ENCODE peak calls at places on chromosomes 13 and 19, in nine cellular contexts. One of them, this sample, is unnamed.
A peak's percentile ranks its signal among the peaks of the same experiment; 100 is the strongest.

GRCh38 chr13:100594731-100595130 is 6.1 kb upstream of the GGACT start:
- DNase-seq in right lobe of liver: no peak
- DNase-seq in upper lobe of right lung: no peak
- DNase-seq in CD8-positive, alpha-beta memory T cell: no peak
- DNase-seq in adrenal gland: peak; percentile 26
- DNase-seq in neural progenitor cell: peak; percentile 63
- DNase-seq in CD4-positive, CD25-positive, alpha-beta regulatory T cell: no peak
- DNase-seq in Peyer's patch: no peak
- DNase-seq in ovary: no peak
- DNase-seq in this sample: peak; percentile 38

GRCh38 chr13:97387487-97388353 is 46.2 kb upstream of the RAP2A start:
- DNase-seq in right lobe of liver: no peak
- DNase-seq in upper lobe of right lung: no peak
- DNase-seq in CD8-positive, alpha-beta memory T cell: no peak
- DNase-seq in adrenal gland: no peak
- DNase-seq in neural progenitor cell: no peak
- DNase-seq in CD4-positive, CD25-positive, alpha-beta regulatory T cell: no peak
- DNase-seq in Peyer's patch: no peak
- DNase-seq in ovary: no peak
- DNase-seq in this sample: no peak

GRCh38 chr19:7763696-7764095 is 653 bp downstream of the CLEC4M start:
- DNase-seq in right lobe of liver: no peak
- DNase-seq in upper lobe of right lung: no peak
- DNase-seq in CD8-positive, alpha-beta memory T cell: no peak
- DNase-seq in adrenal gland: no peak
- DNase-seq in neural progenitor cell: no peak
- DNase-seq in CD4-positive, CD25-positive, alpha-beta regulatory T cell: no peak
- DNase-seq in Peyer's patch: no peak
- DNase-seq in ovary: no peak
- DNase-seq in this sample: no peak

GRCh38 chr13:91292630-91293221 is 54.8 kb upstream of the MIR17HG start:
- DNase-seq in right lobe of liver: no peak
- DNase-seq in upper lobe of right lung: no peak
- DNase-seq in CD8-positive, alpha-beta memory T cell: no peak
- DNase-seq in adrenal gland: no peak
- DNase-seq in neural progenitor cell: peak; percentile 62
- DNase-seq in CD4-positive, CD25-positive, alpha-beta regulatory T cell: no peak
- DNase-seq in Peyer's patch: no peak
- DNase-seq in ovary: no peak
- DNase-seq in this sample: no peak

GRCh38 chr19:5016268-5016667 is 47.4 kb downstream of the KDM4B start:
- DNase-seq in right lobe of liver: no peak
- DNase-seq in upper lobe of right lung: no peak
- DNase-seq in CD8-positive, alpha-beta memory T cell: no peak
- DNase-seq in adrenal gland: no peak
- DNase-seq in neural progenitor cell: no peak
- DNase-seq in CD4-positive, CD25-positive, alpha-beta regulatory T cell: no peak
- DNase-seq in Peyer's patch: no peak
- DNase-seq in ovary: no peak
- DNase-seq in this sample: no peak

GRCh38 chr19:49676136-49676689 is 858 bp upstream of the PRMT1 start:
- DNase-seq in right lobe of liver: peak; percentile 83
- DNase-seq in upper lobe of right lung: peak; percentile 90
- DNase-seq in CD8-positive, alpha-beta memory T cell: no peak
- DNase-seq in adrenal gland: peak; percentile 92
- DNase-seq in neural progenitor cell: peak; percentile 96
- DNase-seq in CD4-positive, CD25-positive, alpha-beta regulatory T cell: no peak
- DNase-seq in Peyer's patch: peak; percentile 81
- DNase-seq in ovary: peak; percentile 89
- DNase-seq in this sample: peak; percentile 90

GRCh38 chr19:41548954-41549688 is 26.8 kb upstream of the CEACAM21 start:
- DNase-seq in right lobe of liver: no peak
- DNase-seq in upper lobe of right lung: no peak
- DNase-seq in CD8-positive, alpha-beta memory T cell: peak; percentile 78
- DNase-seq in adrenal gland: no peak
- DNase-seq in neural progenitor cell: peak; percentile 48
- DNase-seq in CD4-positive, CD25-positive, alpha-beta regulatory T cell: peak; percentile 91
- DNase-seq in Peyer's patch: peak; percentile 88
- DNase-seq in ovary: no peak
- DNase-seq in this sample: no peak

GRCh38 chr19:54035215-54036178 is 28.2 kb downstream of the VSTM1 start:
- DNase-seq in right lobe of liver: no peak
- DNase-seq in upper lobe of right lung: no peak
- DNase-seq in CD8-positive, alpha-beta memory T cell: no peak
- DNase-seq in adrenal gland: no peak
- DNase-seq in neural progenitor cell: peak; percentile 75
- DNase-seq in CD4-positive, CD25-positive, alpha-beta regulatory T cell: no peak
- DNase-seq in Peyer's patch: no peak
- DNase-seq in ovary: no peak
- DNase-seq in this sample: no peak

GRCh38 chr13:43005460-43006236 is 13.6 kb upstream of the EPSTI1 start:
- DNase-seq in right lobe of liver: no peak
- DNase-seq in upper lobe of right lung: no peak
- DNase-seq in CD8-positive, alpha-beta memory T cell: no peak
- DNase-seq in adrenal gland: no peak
- DNase-seq in neural progenitor cell: no peak
- DNase-seq in CD4-positive, CD25-positive, alpha-beta regulatory T cell: no peak
- DNase-seq in Peyer's patch: no peak
- DNase-seq in ovary: no peak
- DNase-seq in this sample: no peak

GRCh38 chr13:26562538-26562890 is 5.0 kb downstream of the WASF3 start:
- DNase-seq in right lobe of liver: no peak
- DNase-seq in upper lobe of right lung: no peak
- DNase-seq in CD8-positive, alpha-beta memory T cell: no peak
- DNase-seq in adrenal gland: no peak
- DNase-seq in neural progenitor cell: no peak
- DNase-seq in CD4-positive, CD25-positive, alpha-beta regulatory T cell: no peak
- DNase-seq in Peyer's patch: no peak
- DNase-seq in ovary: no peak
- DNase-seq in this sample: no peak

GRCh38 chr13:41827507-41828213 is 133.2 kb downstream of the VWA8 start:
- DNase-seq in right lobe of liver: no peak
- DNase-seq in upper lobe of right lung: no peak
- DNase-seq in CD8-positive, alpha-beta memory T cell: no peak
- DNase-seq in adrenal gland: peak; percentile 65
- DNase-seq in neural progenitor cell: no peak
- DNase-seq in CD4-positive, CD25-positive, alpha-beta regulatory T cell: no peak
- DNase-seq in Peyer's patch: no peak
- DNase-seq in ovary: no peak
- DNase-seq in this sample: no peak

GRCh38 chr19:35911790-35912189 is 3.7 kb upstream of the TYROBP start:
- DNase-seq in right lobe of liver: peak; percentile 80
- DNase-seq in upper lobe of right lung: peak; percentile 72
- DNase-seq in CD8-positive, alpha-beta memory T cell: no peak
- DNase-seq in adrenal gland: no peak
- DNase-seq in neural progenitor cell: no peak
- DNase-seq in CD4-positive, CD25-positive, alpha-beta regulatory T cell: no peak
- DNase-seq in Peyer's patch: no peak
- DNase-seq in ovary: no peak
- DNase-seq in this sample: no peak

GRCh38 chr13:43229506-43229905 is 206.1 kb downstream of the DNAJC15 start:
- DNase-seq in right lobe of liver: no peak
- DNase-seq in upper lobe of right lung: no peak
- DNase-seq in CD8-positive, alpha-beta memory T cell: no peak
- DNase-seq in adrenal gland: no peak
- DNase-seq in neural progenitor cell: no peak
- DNase-seq in CD4-positive, CD25-positive, alpha-beta regulatory T cell: no peak
- DNase-seq in Peyer's patch: no peak
- DNase-seq in ovary: no peak
- DNase-seq in this sample: no peak

GRCh38 chr19:48487544-48487943 is 18.4 kb downstream of the CYTH2 start:
- DNase-seq in right lobe of liver: no peak
- DNase-seq in upper lobe of right lung: no peak
- DNase-seq in CD8-positive, alpha-beta memory T cell: no peak
- DNase-seq in adrenal gland: no peak
- DNase-seq in neural progenitor cell: no peak
- DNase-seq in CD4-positive, CD25-positive, alpha-beta regulatory T cell: no peak
- DNase-seq in Peyer's patch: no peak
- DNase-seq in ovary: no peak
- DNase-seq in this sample: no peak

DNA sequence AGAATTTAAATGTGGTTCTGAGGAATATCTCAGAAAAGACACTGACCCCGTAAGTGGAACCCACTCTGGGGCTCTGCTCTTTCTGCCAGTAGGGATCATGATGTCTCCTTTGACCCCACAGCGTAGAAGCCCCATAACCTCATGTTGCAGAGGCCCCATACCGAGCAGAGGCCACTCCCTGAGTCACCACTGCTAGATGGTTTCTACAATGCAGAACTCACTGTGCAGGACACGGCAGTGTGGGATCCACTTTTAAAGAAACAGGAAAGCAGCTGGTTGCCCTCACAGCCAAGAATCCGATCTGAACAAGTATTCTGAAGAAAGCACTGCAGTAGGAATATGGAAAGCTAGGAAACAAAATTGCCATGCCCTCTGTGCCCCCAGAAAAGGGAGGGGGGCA is 4.2 kb downstream of the SLC7A1 start:
- DNase-seq in right lobe of liver: no peak
- DNase-seq in upper lobe of right lung: no peak
- DNase-seq in CD8-positive, alpha-beta memory T cell: no peak
- DNase-seq in adrenal gland: no peak
- DNase-seq in neural progenitor cell: no peak
- DNase-seq in CD4-positive, CD25-positive, alpha-beta regulatory T cell: no peak
- DNase-seq in Peyer's patch: no peak
- DNase-seq in ovary: no peak
- DNase-seq in this sample: no peak
- H3K4me3 ChIP-seq in right lobe of liver: no peak overlapping the region
- H3K4me3 ChIP-seq in upper lobe of right lung: no peak overlapping the region
- H3K4me3 ChIP-seq in CD8-positive, alpha-beta memory T cell: no peak overlapping the region
- H3K4me3 ChIP-seq in adrenal gland: no peak overlapping the region
- H3K4me3 ChIP-seq in neural progenitor cell: no peak overlapping the region
- H3K4me3 ChIP-seq in CD4-positive, CD25-positive, alpha-beta regulatory T cell: no peak overlapping the region
- H3K4me3 ChIP-seq in Peyer's patch: no peak overlapping the region
- H3K4me3 ChIP-seq in ovary: no peak overlapping the region
- H3K4me3 ChIP-seq in this sample: no peak overlapping the region

GRCh38 chr19:16355293-16356043 is 30.8 kb downstream of the KLF2 start:
- DNase-seq in right lobe of liver: no peak
- DNase-seq in upper lobe of right lung: no peak
- DNase-seq in CD8-positive, alpha-beta memory T cell: no peak
- DNase-seq in adrenal gland: no peak
- DNase-seq in neural progenitor cell: no peak
- DNase-seq in CD4-positive, CD25-positive, alpha-beta regulatory T cell: peak; percentile 53
- DNase-seq in Peyer's patch: peak; percentile 44
- DNase-seq in ovary: peak; percentile 77
- DNase-seq in this sample: no peak
- H3K27ac ChIP-seq in right lobe of liver: no peak overlapping the region
- H3K27ac ChIP-seq in upper lobe of right lung: no peak overlapping the region
- H3K27ac ChIP-seq in CD8-positive, alpha-beta memory T cell: no peak overlapping the region
- H3K27ac ChIP-seq in adrenal gland: no peak overlapping the region
- H3K27ac ChIP-seq in neural progenitor cell: no peak overlapping the region
- H3K27ac ChIP-seq in CD4-positive, CD25-positive, alpha-beta regulatory T cell: no peak overlapping the region
- H3K27ac ChIP-seq in Peyer's patch: no peak overlapping the region
- H3K27ac ChIP-seq in ovary: no peak overlapping the region
- H3K27ac ChIP-seq in this sample: no peak overlapping the region

GRCh38 chr19:14375055-14375581 is 6.1 kb upstream of the ADGRE5 start:
- DNase-seq in right lobe of liver: peak; percentile 71
- DNase-seq in upper lobe of right lung: peak; percentile 83
- DNase-seq in CD8-positive, alpha-beta memory T cell: peak; percentile 92
- DNase-seq in adrenal gland: no peak
- DNase-seq in neural progenitor cell: no peak
- DNase-seq in CD4-positive, CD25-positive, alpha-beta regulatory T cell: peak; percentile 97
- DNase-seq in Peyer's patch: peak; percentile 91
- DNase-seq in ovary: no peak
- DNase-seq in this sample: no peak

GRCh38 chr19:14381689-14382474 is 638 bp downstream of the ADGRE5 start:
- DNase-seq in right lobe of liver: no peak
- DNase-seq in upper lobe of right lung: no peak
- DNase-seq in CD8-positive, alpha-beta memory T cell: peak; percentile 90
- DNase-seq in adrenal gland: no peak
- DNase-seq in neural progenitor cell: no peak
- DNase-seq in CD4-positive, CD25-positive, alpha-beta regulatory T cell: peak; percentile 88
- DNase-seq in Peyer's patch: peak; percentile 80
- DNase-seq in ovary: no peak
- DNase-seq in this sample: peak; percentile 85

GRCh38 chr19:14375582-14376291 is 5.5 kb upstream of the ADGRE5 start:
- DNase-seq in right lobe of liver: peak; percentile 64
- DNase-seq in upper lobe of right lung: no peak
- DNase-seq in CD8-positive, alpha-beta memory T cell: no peak
- DNase-seq in adrenal gland: no peak
- DNase-seq in neural progenitor cell: no peak
- DNase-seq in CD4-positive, CD25-positive, alpha-beta regulatory T cell: no peak
- DNase-seq in Peyer's patch: no peak
- DNase-seq in ovary: no peak
- DNase-seq in this sample: no peak

GRCh38 chr19:14383556-14383897 is 2.3 kb downstream of the ADGRE5 start:
- DNase-seq in right lobe of liver: no peak
- DNase-seq in upper lobe of right lung: no peak
- DNase-seq in CD8-positive, alpha-beta memory T cell: no peak
- DNase-seq in adrenal gland: no peak
- DNase-seq in neural progenitor cell: no peak
- DNase-seq in CD4-positive, CD25-positive, alpha-beta regulatory T cell: peak; percentile 27
- DNase-seq in Peyer's patch: no peak
- DNase-seq in ovary: no peak
- DNase-seq in this sample: peak; percentile 51

DNA sequence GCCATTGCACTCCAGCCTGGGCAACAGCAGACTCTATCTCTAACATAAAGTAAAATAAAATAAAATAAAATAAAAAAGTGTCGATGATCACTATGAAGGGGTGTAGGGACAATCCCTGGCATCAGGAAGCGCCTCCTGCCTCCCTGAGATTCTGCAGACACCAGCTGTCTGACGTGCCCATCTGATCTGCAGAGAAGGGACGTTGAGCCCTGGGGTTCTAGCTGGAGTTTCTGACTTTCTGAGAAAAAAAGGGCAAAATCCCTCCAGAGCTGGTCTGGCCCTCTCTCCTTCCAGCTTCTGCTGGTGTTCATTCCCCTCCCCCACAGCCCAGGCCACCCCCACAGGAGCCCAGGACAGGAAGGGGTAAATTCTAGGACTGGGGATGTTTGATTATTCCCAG is 2.4 kb upstream of the ADGRE5 start:
- DNase-seq in right lobe of liver: no peak
- DNase-seq in upper lobe of right lung: no peak
- DNase-seq in CD8-positive, alpha-beta memory T cell: no peak
- DNase-seq in adrenal gland: no peak
- DNase-seq in neural progenitor cell: no peak
- DNase-seq in CD4-positive, CD25-positive, alpha-beta regulatory T cell: no peak
- DNase-seq in Peyer's patch: no peak
- DNase-seq in ovary: no peak
- DNase-seq in this sample: no peak
- H3K4me1 ChIP-seq in right lobe of liver: no peaks in the 10 kb centered on the region
- H3K4me1 ChIP-seq in upper lobe of right lung: peaks cover 54% of the 10 kb centered on the region
- H3K4me1 ChIP-seq in CD8-positive, alpha-beta memory T cell: peaks cover 44% of the 10 kb centered on the region
- H3K4me1 ChIP-seq in adrenal gland: peaks cover 37% of the 10 kb centered on the region
- H3K4me1 ChIP-seq in neural progenitor cell: peaks cover 28% of the 10 kb centered on the region
- H3K4me1 ChIP-seq in CD4-positive, CD25-positive, alpha-beta regulatory T cell: peaks cover 56% of the 10 kb centered on the region
- H3K4me1 ChIP-seq in Peyer's patch: peaks cover 28% of the 10 kb centered on the region
- H3K4me1 ChIP-seq in ovary: peaks cover 6% of the 10 kb centered on the region
- H3K4me1 ChIP-seq in this sample: peaks cover 20% of the 10 kb centered on the region

DNA sequence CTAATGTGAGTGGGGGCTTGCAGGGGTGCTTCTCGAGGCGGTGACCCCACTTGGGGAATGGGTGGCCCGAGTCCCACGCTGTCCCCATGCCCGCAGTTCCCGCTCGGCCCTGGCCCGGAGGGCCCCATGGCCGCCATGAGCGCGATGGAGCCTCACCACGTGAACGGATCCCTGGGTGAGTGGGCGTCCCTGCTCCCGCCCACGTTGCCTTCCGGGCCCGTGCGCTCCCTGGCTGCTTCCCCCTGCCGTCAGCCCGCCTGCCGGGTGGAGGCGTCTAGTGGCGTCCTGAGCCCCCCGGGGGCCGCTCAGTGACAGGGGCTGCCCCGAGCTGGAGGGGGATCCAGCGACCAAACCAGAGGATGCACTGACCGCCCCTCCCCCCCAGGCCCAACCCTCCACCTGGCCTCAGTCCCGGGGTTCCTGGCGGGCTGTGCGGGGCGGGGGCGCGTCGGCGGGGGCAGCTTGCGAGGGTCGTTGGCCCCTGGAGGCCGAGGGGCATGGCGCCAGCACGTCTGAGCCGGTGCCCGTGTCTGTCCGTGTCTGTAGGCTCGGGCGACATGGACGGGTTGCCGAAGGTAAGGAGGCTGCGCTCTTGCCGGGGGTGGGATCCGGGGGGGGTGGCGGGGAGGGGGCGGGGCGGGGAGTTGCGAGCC is 4.8 kb downstream of the ISYNA1 start:
- DNase-seq in right lobe of liver: no peak
- DNase-seq in upper lobe of right lung: no peak
- DNase-seq in CD8-positive, alpha-beta memory T cell: peak; percentile 62
- DNase-seq in adrenal gland: peak; percentile 72
- DNase-seq in neural progenitor cell: peak; percentile 50
- DNase-seq in CD4-positive, CD25-positive, alpha-beta regulatory T cell: no peak
- DNase-seq in Peyer's patch: peak; percentile 66
- DNase-seq in ovary: peak; percentile 85
- DNase-seq in this sample: no peak
- H3K4me3 ChIP-seq in right lobe of liver: peak overlapping the region; percentile 23
- H3K4me3 ChIP-seq in upper lobe of right lung: peak overlapping the region; percentile 45
- H3K4me3 ChIP-seq in CD8-positive, alpha-beta memory T cell: peak overlapping the region; percentile 47
- H3K4me3 ChIP-seq in adrenal gland: no peak overlapping the region
- H3K4me3 ChIP-seq in neural progenitor cell: peak overlapping the region; percentile 43
- H3K4me3 ChIP-seq in CD4-positive, CD25-positive, alpha-beta regulatory T cell: no peak overlapping the region
- H3K4me3 ChIP-seq in Peyer's patch: peak overlapping the region; percentile 48
- H3K4me3 ChIP-seq in ovary: peak overlapping the region; percentile 33
- H3K4me3 ChIP-seq in this sample: peak overlapping the region; percentile 22

This sample was measured in colonic mucosa.